ENCODE peak calls at places on chromosome X, in six cellular contexts. One of them, this sample, is unnamed.

GRCh38 chrX:69503835-69504625 is at the start of gene NALF2:
- DNase-seq in lung: peak
- DNase-seq in cardiac muscle cell: peak
- DNase-seq in Caco-2: peak
- DNase-seq in body of pancreas: peak
- DNase-seq in nephron progenitor cell: peak
- DNase-seq in this sample: peak

GRCh38 chrX:7927259-7928167 is at the start of gene PNPLA4:
- DNase-seq in lung: peak
- DNase-seq in cardiac muscle cell: peak
- DNase-seq in Caco-2: peak
- DNase-seq in body of pancreas: peak
- DNase-seq in nephron progenitor cell: peak
- DNase-seq in this sample: peak

GRCh38 chrX:46327229-46328081 is 217.8 kb downstream of the ZNF674 start:
- DNase-seq in lung: peak
- DNase-seq in cardiac muscle cell: peak
- DNase-seq in Caco-2: peak
- DNase-seq in body of pancreas: peak
- DNase-seq in nephron progenitor cell: peak
- DNase-seq in this sample: peak

GRCh38 chrX:155086961-155087735 is 15.8 kb downstream of the BRCC3 start:
- DNase-seq in lung: no peak
- DNase-seq in cardiac muscle cell: peak
- DNase-seq in Caco-2: no peak
- DNase-seq in body of pancreas: no peak
- DNase-seq in nephron progenitor cell: no peak
- DNase-seq in this sample: no peak

GRCh38 chrX:118536687-118537461 is 41.3 kb downstream of the DOCK11 start:
- DNase-seq in lung: no peak
- DNase-seq in cardiac muscle cell: peak
- DNase-seq in Caco-2: no peak
- DNase-seq in body of pancreas: no peak
- DNase-seq in nephron progenitor cell: peak
- DNase-seq in this sample: peak

GRCh38 chrX:1029494-1029893 is 183.0 kb downstream of the CRLF2 start:
- DNase-seq in lung: no peak
- DNase-seq in cardiac muscle cell: no peak
- DNase-seq in Caco-2: no peak
- DNase-seq in body of pancreas: no peak
- DNase-seq in nephron progenitor cell: no peak
- DNase-seq in this sample: no peak

GRCh38 chrX:129523076-129524055 is at the start of gene SMARCA1:
- DNase-seq in lung: peak
- DNase-seq in cardiac muscle cell: peak
- DNase-seq in Caco-2: peak
- DNase-seq in body of pancreas: peak
- DNase-seq in nephron progenitor cell: peak
- DNase-seq in this sample: peak

GRCh38 chrX:36534900-36535299 is 473.3 kb upstream of the FAM47C start:
- DNase-seq in lung: no peak
- DNase-seq in cardiac muscle cell: no peak
- DNase-seq in Caco-2: no peak
- DNase-seq in body of pancreas: no peak
- DNase-seq in nephron progenitor cell: no peak
- DNase-seq in this sample: no peak

GRCh38 chrX:151776936-151777335 is 42.4 kb downstream of the CNGA2 start:
- DNase-seq in lung: no peak
- DNase-seq in cardiac muscle cell: no peak
- DNase-seq in Caco-2: no peak
- DNase-seq in body of pancreas: no peak
- DNase-seq in nephron progenitor cell: no peak
- DNase-seq in this sample: no peak

GRCh38 chrX:110569506-110569905 is 210.9 kb downstream of the RTL9 start:
- DNase-seq in lung: no peak
- DNase-seq in cardiac muscle cell: no peak
- DNase-seq in Caco-2: no peak
- DNase-seq in body of pancreas: no peak
- DNase-seq in nephron progenitor cell: no peak
- DNase-seq in this sample: no peak

GRCh38 chrX:37685452-37686347 is at the start of gene XK:
- DNase-seq in lung: peak
- DNase-seq in cardiac muscle cell: peak
- DNase-seq in Caco-2: peak
- DNase-seq in body of pancreas: peak
- DNase-seq in nephron progenitor cell: peak
- DNase-seq in this sample: peak

GRCh38 chrX:63275127-63275526 is 76.0 kb downstream of the SPIN4 start:
- DNase-seq in lung: peak
- DNase-seq in cardiac muscle cell: no peak
- DNase-seq in Caco-2: peak
- DNase-seq in body of pancreas: peak
- DNase-seq in nephron progenitor cell: peak
- DNase-seq in this sample: peak

GRCh38 chrX:123324628-123325027 is 140.6 kb downstream of the GRIA3 start:
- DNase-seq in lung: no peak
- DNase-seq in cardiac muscle cell: no peak
- DNase-seq in Caco-2: no peak
- DNase-seq in body of pancreas: no peak
- DNase-seq in nephron progenitor cell: no peak
- DNase-seq in this sample: no peak

GRCh38 chrX:28590394-28590793 is 3.1 kb downstream of the IL1RAPL1 start:
- DNase-seq in lung: no peak
- DNase-seq in cardiac muscle cell: peak
- DNase-seq in Caco-2: no peak
- DNase-seq in body of pancreas: no peak
- DNase-seq in nephron progenitor cell: no peak
- DNase-seq in this sample: no peak

GRCh38 chrX:46279925-46280313 is 265.3 kb downstream of the ZNF674 start:
- DNase-seq in lung: no peak
- DNase-seq in cardiac muscle cell: peak
- DNase-seq in Caco-2: no peak
- DNase-seq in body of pancreas: no peak
- DNase-seq in nephron progenitor cell: no peak
- DNase-seq in this sample: no peak

GRCh38 chrX:38754102-38754790 is 47.0 kb upstream of the MID1IP1 start:
- DNase-seq in lung: no peak
- DNase-seq in cardiac muscle cell: peak
- DNase-seq in Caco-2: no peak
- DNase-seq in body of pancreas: peak
- DNase-seq in nephron progenitor cell: peak
- DNase-seq in this sample: peak

GRCh38 chrX:85109235-85109634 is 105.6 kb downstream of the APOOL start:
- DNase-seq in lung: no peak
- DNase-seq in cardiac muscle cell: peak
- DNase-seq in Caco-2: no peak
- DNase-seq in body of pancreas: peak
- DNase-seq in nephron progenitor cell: peak
- DNase-seq in this sample: peak

GRCh38 chrX:119194631-119195030 is 41.5 kb upstream of the PGRMC1 start:
- DNase-seq in lung: no peak
- DNase-seq in cardiac muscle cell: peak
- DNase-seq in Caco-2: no peak
- DNase-seq in body of pancreas: no peak
- DNase-seq in nephron progenitor cell: no peak
- DNase-seq in this sample: no peak

GRCh38 chrX:10245219-10245618 is 88.4 kb downstream of the CLCN4 start:
- DNase-seq in lung: no peak
- DNase-seq in cardiac muscle cell: no peak
- DNase-seq in Caco-2: no peak
- DNase-seq in body of pancreas: no peak
- DNase-seq in nephron progenitor cell: no peak
- DNase-seq in this sample: no peak

GRCh38 chrX:47796433-47796906 is 40.2 kb upstream of the ZNF81 start:
- DNase-seq in lung: no peak
- DNase-seq in cardiac muscle cell: peak
- DNase-seq in Caco-2: no peak
- DNase-seq in body of pancreas: no peak
- DNase-seq in nephron progenitor cell: no peak
- DNase-seq in this sample: no peak

GRCh38 chrX:17355976-17356375 is 19.0 kb upstream of the NHS start:
- DNase-seq in lung: no peak
- DNase-seq in cardiac muscle cell: no peak
- DNase-seq in Caco-2: no peak
- DNase-seq in body of pancreas: no peak
- DNase-seq in nephron progenitor cell: no peak
- DNase-seq in this sample: no peak

GRCh38 chrX:129318375-129318774 is 204.9 kb downstream of the SMARCA1 start:
- DNase-seq in lung: no peak
- DNase-seq in cardiac muscle cell: peak
- DNase-seq in Caco-2: no peak
- DNase-seq in body of pancreas: no peak
- DNase-seq in nephron progenitor cell: no peak
- DNase-seq in this sample: peak

GRCh38 chrX:71941771-71942170 is 31.1 kb downstream of the NHSL2 start:
- DNase-seq in lung: no peak
- DNase-seq in cardiac muscle cell: peak
- DNase-seq in Caco-2: no peak
- DNase-seq in body of pancreas: no peak
- DNase-seq in nephron progenitor cell: no peak
- DNase-seq in this sample: no peak

GRCh38 chrX:71945435-71945834 is 34.8 kb downstream of the NHSL2 start:
- DNase-seq in lung: no peak
- DNase-seq in cardiac muscle cell: no peak
- DNase-seq in Caco-2: no peak
- DNase-seq in body of pancreas: no peak
- DNase-seq in nephron progenitor cell: no peak
- DNase-seq in this sample: no peak

GRCh38 chrX:71938371-71938770 is 27.7 kb downstream of the NHSL2 start:
- DNase-seq in lung: no peak
- DNase-seq in cardiac muscle cell: no peak
- DNase-seq in Caco-2: no peak
- DNase-seq in body of pancreas: no peak
- DNase-seq in nephron progenitor cell: no peak
- DNase-seq in this sample: no peak

GRCh38 chrX:71944369-71944768 is 33.7 kb downstream of the NHSL2 start:
- DNase-seq in lung: no peak
- DNase-seq in cardiac muscle cell: no peak
- DNase-seq in Caco-2: no peak
- DNase-seq in body of pancreas: no peak
- DNase-seq in nephron progenitor cell: no peak
- DNase-seq in this sample: no peak

GRCh38 chrX:71941145-71941544 is 30.5 kb downstream of the NHSL2 start:
- DNase-seq in lung: no peak
- DNase-seq in cardiac muscle cell: no peak
- DNase-seq in Caco-2: no peak
- DNase-seq in body of pancreas: no peak
- DNase-seq in nephron progenitor cell: no peak
- DNase-seq in this sample: no peak
- TF ChIP-seq CTCF in lung: no peak
- TF ChIP-seq CTCF in cardiac muscle cell: no peak
- TF ChIP-seq CTCF in Caco-2: no peak
- TF ChIP-seq CTCF in body of pancreas: no peak
- TF ChIP-seq CTCF in nephron progenitor cell: no peak
- TF ChIP-seq CTCF in this sample: no peak

GRCh38 chrX:134139090-134139489 is 97.9 kb upstream of the CCDC160 start:
- DNase-seq in lung: no peak
- DNase-seq in cardiac muscle cell: no peak
- DNase-seq in Caco-2: no peak
- DNase-seq in body of pancreas: no peak
- DNase-seq in nephron progenitor cell: no peak
- DNase-seq in this sample: no peak

GRCh38 chrX:134148293-134148692 is 88.7 kb upstream of the CCDC160 start:
- DNase-seq in lung: no peak
- DNase-seq in cardiac muscle cell: no peak
- DNase-seq in Caco-2: no peak
- DNase-seq in body of pancreas: no peak
- DNase-seq in nephron progenitor cell: no peak
- DNase-seq in this sample: no peak

GRCh38 chrX:134146493-134146892 is 90.5 kb upstream of the CCDC160 start:
- DNase-seq in lung: no peak
- DNase-seq in cardiac muscle cell: no peak
- DNase-seq in Caco-2: no peak
- DNase-seq in body of pancreas: no peak
- DNase-seq in nephron progenitor cell: peak
- DNase-seq in this sample: no peak

DNA sequence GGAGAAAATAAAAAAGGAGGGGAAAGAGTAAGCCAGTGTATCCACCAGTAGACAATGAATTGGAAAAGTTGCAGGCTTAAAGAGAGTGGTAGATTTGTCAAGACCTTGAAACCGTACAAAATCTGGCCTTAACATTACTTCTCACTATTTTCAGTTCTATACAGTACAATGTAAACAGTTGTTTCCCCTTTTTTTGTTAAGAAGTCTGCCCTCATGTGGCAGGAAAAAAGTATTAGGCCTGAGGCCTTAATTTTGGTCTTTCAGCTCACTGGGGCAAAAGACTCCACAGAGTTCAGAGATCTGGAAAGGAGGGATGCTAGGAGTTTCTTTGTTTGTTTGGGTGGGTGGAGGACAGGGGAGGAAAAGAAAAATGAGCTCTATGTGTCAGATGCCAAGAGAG is 92.8 kb upstream of the CCDC160 start:
- DNase-seq in lung: no peak
- DNase-seq in cardiac muscle cell: peak
- DNase-seq in Caco-2: no peak
- DNase-seq in body of pancreas: no peak
- DNase-seq in nephron progenitor cell: no peak
- DNase-seq in this sample: peak
- TF ChIP-seq CTCF in lung: no peak
- TF ChIP-seq CTCF in cardiac muscle cell: peak
- TF ChIP-seq CTCF in Caco-2: no peak
- TF ChIP-seq CTCF in body of pancreas: peak
- TF ChIP-seq CTCF in nephron progenitor cell: peak
- TF ChIP-seq CTCF in this sample: no peak

GRCh38 chrX:153435845-153436244 is 10.0 kb downstream of the TREX2 start:
- DNase-seq in lung: no peak
- DNase-seq in cardiac muscle cell: no peak
- DNase-seq in Caco-2: no peak
- DNase-seq in body of pancreas: no peak
- DNase-seq in nephron progenitor cell: no peak
- DNase-seq in this sample: no peak

GRCh38 chrX:153439977-153440376 is 5.9 kb downstream of the TREX2 start:
- DNase-seq in lung: no peak
- DNase-seq in cardiac muscle cell: no peak
- DNase-seq in Caco-2: no peak
- DNase-seq in body of pancreas: no peak
- DNase-seq in nephron progenitor cell: no peak
- DNase-seq in this sample: no peak

GRCh38 chrX:153440556-153441135 is 5.2 kb downstream of the TREX2 start:
- DNase-seq in lung: no peak
- DNase-seq in cardiac muscle cell: no peak
- DNase-seq in Caco-2: no peak
- DNase-seq in body of pancreas: no peak
- DNase-seq in nephron progenitor cell: no peak
- DNase-seq in this sample: no peak

GRCh38 chrX:153441296-153441695 is 4.6 kb downstream of the TREX2 start:
- DNase-seq in lung: no peak
- DNase-seq in cardiac muscle cell: no peak
- DNase-seq in Caco-2: no peak
- DNase-seq in body of pancreas: no peak
- DNase-seq in nephron progenitor cell: no peak
- DNase-seq in this sample: no peak

GRCh38 chrX:153438522-153438921 is 7.3 kb downstream of the TREX2 start:
- DNase-seq in lung: no peak
- DNase-seq in cardiac muscle cell: peak
- DNase-seq in Caco-2: peak
- DNase-seq in body of pancreas: no peak
- DNase-seq in nephron progenitor cell: no peak
- DNase-seq in this sample: no peak
- TF ChIP-seq CTCF in lung: no peak
- TF ChIP-seq CTCF in cardiac muscle cell: peak
- TF ChIP-seq CTCF in Caco-2: no peak
- TF ChIP-seq CTCF in body of pancreas: no peak
- TF ChIP-seq CTCF in nephron progenitor cell: no peak
- TF ChIP-seq CTCF in this sample: no peak

GRCh38 chrX:153460826-153461225 is 9.6 kb downstream of the HAUS7 start:
- DNase-seq in lung: no peak
- DNase-seq in cardiac muscle cell: peak
- DNase-seq in Caco-2: peak
- DNase-seq in body of pancreas: peak
- DNase-seq in nephron progenitor cell: peak
- DNase-seq in this sample: peak
- TF ChIP-seq CTCF in lung: peak
- TF ChIP-seq CTCF in cardiac muscle cell: peak
- TF ChIP-seq CTCF in Caco-2: peak
- TF ChIP-seq CTCF in body of pancreas: peak
- TF ChIP-seq CTCF in nephron progenitor cell: peak
- TF ChIP-seq CTCF in this sample: peak